ENCODE peak calls at places on chromosome 5, in nine cellular contexts. C is EL, Y is A549, I is neural progenitor cell, G is pancreas, M is fibroblast of the aortic adventitia, B is A673, A is PC-3, J is BJ. R is an unnamed sample.

GRCh38 chr5:159987031-159987674 is 21.8 kb upstream of the TTC1 start:
- DNase-seq in C (peak; percentile 74), Y (peak; percentile 86), I (peak; percentile 88), G (peak; percentile 87), M (peak; percentile 50), B (peak; percentile 56), A (peak; percentile 89), J (no peak), R (peak; percentile 95)

GRCh38 chr5:97047076-97047475 is 95.3 kb downstream of the LIX1 start:
- DNase-seq in C (no peak), Y (no peak), I (no peak), G (no peak), M (no peak), B (no peak), A (no peak), J (no peak), R (no peak)

GRCh38 chr5:115831163-115831768 is 10.1 kb downstream of the ATG12 start:
- DNase-seq in C (peak; percentile 47), Y (peak; percentile 44), I (peak; percentile 62), G (peak; percentile 27), M (peak; percentile 61), B (peak; percentile 54), A (peak; percentile 66), J (no peak), R (peak; percentile 62)

GRCh38 chr5:74624501-74624900 is 16.0 kb downstream of the ENC1 start:
- DNase-seq in C (no peak), Y (no peak), I (no peak), G (no peak), M (no peak), B (no peak), A (peak; percentile 80), J (no peak), R (no peak)

GRCh38 chr5:29518176-29518575 is 1675.3 kb upstream of the CDH6 start:
- DNase-seq in C (no peak), Y (no peak), I (no peak), G (no peak), M (no peak), B (no peak), A (no peak), J (no peak), R (no peak)

GRCh38 chr5:36079200-36079761 is 12.6 kb upstream of the UGT3A2 start:
- DNase-seq in C (peak; percentile 63), Y (peak; percentile 55), I (peak; percentile 65), G (peak; percentile 29), M (peak; percentile 59), B (peak; percentile 86), A (peak; percentile 82), J (no peak), R (peak; percentile 85)

GRCh38 chr5:16926417-16926816 is 9.7 kb downstream of the MYO10 start:
- DNase-seq in C (no peak), Y (no peak), I (no peak), G (no peak), M (no peak), B (no peak), A (no peak), J (no peak), R (no peak)

GRCh38 chr5:5492087-5492933 is 69.8 kb downstream of the ICE1 start:
- DNase-seq in C (peak; percentile 61), Y (peak; percentile 44), I (peak; percentile 69), G (peak; percentile 35), M (peak; percentile 76), B (peak; percentile 80), A (peak; percentile 72), J (no peak), R (peak; percentile 70)